ENCODE peak calls at places on chromosomes 2 and 18, in ten cellular contexts. C, I, W, B, D, R, A, J, H and L are unnamed samples.

GRCh38 chr2:99571609-99572344 is 82.0 kb upstream of the REV1 start:
- DNase-seq in C (peak; percentile 69), I (no peak), W (no peak), B (no peak), D (no peak), R (no peak), A (no peak), J (no peak), H (no peak), L (no peak)

GRCh38 chr2:54680397-54681032 is 42.9 kb upstream of the EML6 start:
- DNase-seq in C (no peak), I (peak; percentile 52), W (no peak), B (no peak), D (peak; percentile 78), R (no peak), A (no peak), J (peak; percentile 37), H (no peak), L (no peak)

GRCh38 chr2:112864072-112864471 is 27.5 kb upstream of the IL1B start:
- DNase-seq in C (no peak), I (no peak), W (no peak), B (no peak), D (no peak), R (no peak), A (no peak), J (no peak), H (no peak), L (no peak)

GRCh38 chr2:53632714-53633113 is 134.9 kb upstream of the CHAC2 start:
- DNase-seq in C (no peak), I (no peak), W (no peak), B (no peak), D (no peak), R (no peak), A (no peak), J (peak; percentile 5), H (no peak), L (no peak)

GRCh38 chr2:27307545-27308358 is 493 bp downstream of the UCN start:
- DNase-seq in C (no peak), I (no peak), W (no peak), B (no peak), D (no peak), R (no peak), A (no peak), J (no peak), H (no peak), L (no peak)

GRCh38 chr2:12693509-12693908 is 23.2 kb upstream of the TRIB2 start:
- DNase-seq in C (no peak), I (no peak), W (no peak), B (no peak), D (no peak), R (no peak), A (no peak), J (no peak), H (no peak), L (no peak)

GRCh38 chr2:143988082-143988481 is 531.8 kb downstream of the ZEB2 start:
- DNase-seq in C (no peak), I (no peak), W (no peak), B (no peak), D (no peak), R (no peak), A (no peak), J (no peak), H (no peak), L (no peak)

GRCh38 chr18:50105027-50105426 is 89.9 kb downstream of the MYO5B start:
- DNase-seq in C (no peak), I (no peak), W (no peak), B (no peak), D (no peak), R (no peak), A (no peak), J (no peak), H (no peak), L (no peak)

GRCh38 chr18:79208882-79209281 is 139.7 kb downstream of the ATP9B start:
- DNase-seq in C (no peak), I (no peak), W (no peak), B (no peak), D (no peak), R (no peak), A (no peak), J (no peak), H (no peak), L (no peak)

GRCh38 chr2:231396058-231396821 is 730 bp downstream of the B3GNT7 start:
- DNase-seq in C (no peak), I (no peak), W (no peak), B (no peak), D (no peak), R (no peak), A (no peak), J (no peak), H (no peak), L (peak; percentile 28)

GRCh38 chr2:18742382-18742781 is 153.0 kb upstream of the NT5C1B start:
- DNase-seq in C (no peak), I (no peak), W (no peak), B (no peak), D (no peak), R (no peak), A (no peak), J (no peak), H (no peak), L (no peak)

GRCh38 chr18:76493213-76494107 is 1.6 kb downstream of the ZNF516 start:
- DNase-seq in C (peak; percentile 59), I (no peak), W (no peak), B (peak; percentile 15), D (peak; percentile 66), R (no peak), A (no peak), J (peak; percentile 72), H (peak; percentile 54), L (no peak)

GRCh38 chr2:109127556-109127955 is 1.4 kb upstream of the SH3RF3 start:
- DNase-seq in C (no peak), I (no peak), W (no peak), B (no peak), D (no peak), R (no peak), A (no peak), J (no peak), H (no peak), L (no peak)

GRCh38 chr18:31513189-31513907 is 15.4 kb downstream of the DSG2 start:
- DNase-seq in C (no peak), I (no peak), W (peak; percentile 22), B (no peak), D (no peak), R (peak; percentile 2), A (no peak), J (peak; percentile 59), H (peak; percentile 32), L (no peak)

GRCh38 chr2:157497603-157498314 is 53.9 kb upstream of the CYTIP start:
- DNase-seq in C (peak; percentile 47), I (no peak), W (no peak), B (peak; percentile 52), D (no peak), R (peak; percentile 11), A (no peak), J (peak; percentile 50), H (peak; percentile 5), L (no peak)

GRCh38 chr18:5628512-5629255 is 84.9 kb upstream of the EPB41L3 start:
- DNase-seq in C (peak; percentile 31), I (no peak), W (no peak), B (no peak), D (peak; percentile 58), R (no peak), A (no peak), J (peak; percentile 43), H (no peak), L (no peak)

GRCh38 chr18:76378526-76379215 is 116.4 kb downstream of the ZNF516 start:
- DNase-seq in C (no peak), I (no peak), W (no peak), B (no peak), D (no peak), R (no peak), A (no peak), J (no peak), H (no peak), L (no peak)